ENCODE peak calls at places on chromosomes 7 and 10, in seven cellular contexts. F is NB4, A is lower leg skin, D is colonic mucosa, U is Caco-2, L is cardiac muscle cell, E is tibial artery. Y is an unnamed sample.

GRCh38 chr10:85447690-85448089 is 918.9 kb downstream of the GRID1 start:
- DNase-seq in F (peak), A (no peak), D (no peak), U (no peak), L (no peak), E (no peak), Y (no peak)

GRCh38 chr10:52314822-52315552 is 906 bp downstream of the DKK1 start:
- DNase-seq in F (no peak), A (no peak), D (no peak), U (peak), L (peak), E (no peak), Y (no peak)

GRCh38 chr7:55258631-55259030 is 106.5 kb upstream of the LANCL2 start:
- DNase-seq in F (no peak), A (no peak), D (no peak), U (no peak), L (no peak), E (no peak), Y (no peak)

GRCh38 chr10:79104264-79104954 is 35.6 kb downstream of the ZMIZ1 start:
- DNase-seq in F (no peak), A (no peak), D (no peak), U (no peak), L (no peak), E (peak), Y (no peak)

GRCh38 chr10:22646291-22646926 is 68.0 kb downstream of the PIP4K2A start:
- DNase-seq in F (no peak), A (no peak), D (no peak), U (no peak), L (no peak), E (no peak), Y (no peak)

GRCh38 chr10:110771486-110771885 is 100.2 kb upstream of the PDCD4 start:
- DNase-seq in F (no peak), A (no peak), D (no peak), U (no peak), L (no peak), E (no peak), Y (no peak)

GRCh38 chr10:67612577-67613537 is 83.1 kb downstream of the CTNNA3 start:
- DNase-seq in F (peak), A (no peak), D (no peak), U (no peak), L (no peak), E (no peak), Y (no peak)

GRCh38 chr7:96699219-96699871 is 10.3 kb downstream of the SEM1 start:
- DNase-seq in F (no peak), A (no peak), D (no peak), U (no peak), L (no peak), E (no peak), Y (no peak)

GRCh38 chr7:92563345-92563744 is 26.8 kb downstream of the FAM133B start:
- DNase-seq in F (no peak), A (no peak), D (no peak), U (no peak), L (no peak), E (no peak), Y (no peak)

DNA sequence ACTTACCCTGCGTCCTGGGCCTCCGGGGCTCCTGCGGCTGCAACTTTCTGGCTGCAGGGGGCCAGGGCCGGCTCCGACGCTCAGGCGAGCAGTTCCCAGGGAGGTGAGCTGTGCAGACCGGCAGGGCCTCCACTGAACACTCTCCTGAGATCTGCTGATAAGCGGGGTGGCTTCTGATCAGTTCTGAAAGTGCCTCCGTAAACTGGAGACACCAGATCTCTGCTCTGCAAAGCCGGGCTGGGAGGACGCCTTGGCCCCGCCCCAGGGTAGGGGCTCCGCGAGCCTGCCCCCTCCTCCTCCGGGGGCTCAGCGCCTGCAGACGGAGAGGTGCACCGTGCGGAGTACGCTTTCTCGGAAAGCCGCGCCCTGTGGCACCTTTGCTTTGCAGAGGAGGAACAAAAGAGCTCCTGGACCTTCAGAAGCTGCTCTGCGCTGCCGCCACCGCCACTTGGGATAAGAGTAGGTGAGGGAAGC is 141.3 kb upstream of the VKORC1L1 start:
- DNase-seq in F (no peak), A (no peak), D (no peak), U (peak), L (peak), E (no peak), Y (no peak)
- TF ChIP-seq CTCF in F (no peak), A (no peak), D (no peak), U (no peak), L (peak), E (no peak), Y (no peak)

DNA sequence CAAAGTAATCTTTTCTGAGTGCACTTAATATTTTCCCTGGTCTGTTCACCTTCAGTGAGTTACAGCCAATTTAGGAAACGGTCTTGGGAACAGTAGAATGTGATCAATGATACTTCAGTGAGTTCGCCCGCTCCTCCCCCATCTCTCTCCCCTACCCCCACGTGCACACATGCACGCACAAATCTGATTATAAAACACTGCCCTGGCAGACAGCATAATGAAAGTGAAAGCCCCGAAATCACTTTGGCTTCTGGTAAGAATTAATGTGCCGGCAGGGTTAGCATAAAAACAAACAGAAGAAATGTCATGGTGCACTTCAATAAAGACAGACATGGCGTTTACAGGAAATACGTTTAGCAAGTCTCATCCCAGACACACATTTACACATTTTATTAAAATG is 201.4 kb upstream of the CDCA7L start:
- DNase-seq in F (no peak), A (no peak), D (no peak), U (no peak), L (no peak), E (no peak), Y (no peak)
- H3K4me3 ChIP-seq in F (no peak), A (no peak), D (no peak), U (no peak), L (no peak), E (no peak), Y (no peak)

GRCh38 chr10:6786579-6787031 is 206.5 kb upstream of the PRKCQ start:
- DNase-seq in F (no peak), A (no peak), D (no peak), U (no peak), L (no peak), E (no peak), Y (peak)
- TF ChIP-seq CTCF in F (no peak), A (no peak), D (no peak), U (peak), L (peak), E (no peak), Y (peak)

DNA sequence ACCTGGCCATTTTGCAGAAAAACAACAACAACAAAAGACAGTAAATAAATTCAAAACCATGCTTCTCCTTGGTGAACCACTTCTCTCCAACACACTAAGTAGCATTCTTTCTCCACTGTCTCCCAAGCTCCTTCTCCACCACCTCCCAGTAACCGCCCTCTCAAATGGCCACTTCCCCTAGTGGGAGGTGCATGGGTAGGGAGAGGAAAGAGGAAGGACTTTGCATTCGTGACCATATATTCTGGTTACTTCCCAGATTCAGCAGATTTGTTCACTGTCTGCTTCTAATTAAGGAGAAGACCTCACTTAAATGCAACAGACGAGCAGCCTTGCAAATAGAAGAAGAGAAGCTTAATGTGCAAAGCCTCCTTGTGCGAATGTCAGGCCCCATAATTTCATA is 166.8 kb downstream of the SORCS1 start:
- DNase-seq in F (peak), A (peak), D (no peak), U (no peak), L (no peak), E (no peak), Y (no peak)
- H3K4me3 ChIP-seq in F (no peak), A (no peak), D (no peak), U (no peak), L (no peak), E (no peak), Y (no peak)

GRCh38 chr10:843703-844102 is 87.8 kb downstream of the LARP4B start:
- DNase-seq in F (no peak), A (no peak), D (no peak), U (no peak), L (no peak), E (no peak), Y (no peak)
- TF ChIP-seq CTCF in F (no peak), A (no peak), D (no peak), U (no peak), L (no peak), E (no peak), Y (no peak)

GRCh38 chr7:151629873-151630272 is 110.2 kb upstream of the RHEB start:
- DNase-seq in F (no peak), A (no peak), D (no peak), U (no peak), L (peak), E (no peak), Y (no peak)

GRCh38 chr7:151631149-151631967 is 111.7 kb upstream of the RHEB start:
- DNase-seq in F (peak), A (no peak), D (peak), U (no peak), L (peak), E (no peak), Y (no peak)

GRCh38 chr7:151628846-151629604 is 109.3 kb upstream of the RHEB start:
- DNase-seq in F (no peak), A (no peak), D (no peak), U (no peak), L (peak), E (no peak), Y (no peak)

GRCh38 chr7:151631968-151632749 is 112.5 kb upstream of the RHEB start:
- DNase-seq in F (peak), A (peak), D (peak), U (peak), L (peak), E (peak), Y (no peak)

GRCh38 chr7:151630349-151630748 is 110.7 kb upstream of the RHEB start:
- DNase-seq in F (no peak), A (no peak), D (no peak), U (no peak), L (no peak), E (no peak), Y (no peak)
- H3K4me3 ChIP-seq in F (no peak), A (no peak), D (no peak), U (peak), L (peak), E (peak), Y (peak)

GRCh38 chr7:23864984-23865383 is 155.0 kb downstream of the STK31 start:
- DNase-seq in F (no peak), A (no peak), D (no peak), U (no peak), L (no peak), E (no peak), Y (no peak)

GRCh38 chr7:23863209-23863798 is 153.3 kb downstream of the STK31 start:
- DNase-seq in F (peak), A (no peak), D (no peak), U (no peak), L (peak), E (no peak), Y (no peak)
- TF ChIP-seq CTCF in F (peak), A (no peak), D (peak), U (peak), L (peak), E (peak), Y (peak)

GRCh38 chr10:73534857-73535256 is 39.0 kb upstream of the PPP3CB start:
- DNase-seq in F (no peak), A (no peak), D (no peak), U (no peak), L (no peak), E (no peak), Y (no peak)
- H3K4me3 ChIP-seq in F (no peak), A (no peak), D (no peak), U (no peak), L (no peak), E (no peak), Y (no peak)